ENCODE peak calls at places on chromosomes 1 and 21, in ten cellular contexts. P is RWPE2; M is CD8-positive, alpha-beta memory T cell; T is OCI-LY7; B is esophagus muscularis mucosa; J is cardiac muscle cell; R is CD4-positive, CD25-positive, alpha-beta regulatory T cell; E is lower lobe of right lung; K is ovary; L is heart left ventricle. S is an unnamed sample. For H3K9me3 and H3K4me1, the result is how much of the 10 kb centered on the place peaks cover.

GRCh38 chr1:28887418-28887834 is 26.9 kb upstream of the EPB41 start:
- DNase-seq in T (peak), M (peak), K (peak), R (peak), L (peak), E (peak), J (no peak), B (no peak), P (no peak), S (peak)

GRCh38 chr1:84972377-84972987 is 24.4 kb downstream of the MCOLN2 start:
- DNase-seq in E (no peak), T (peak), K (no peak), L (no peak), R (peak), J (no peak), P (no peak), M (no peak), B (no peak), S (no peak)

GRCh38 chr1:77282187-77282865 is 507 bp downstream of the AK5 start:
- DNase-seq in E (peak), P (peak), K (no peak), B (no peak), M (no peak), R (peak), L (peak), T (no peak), J (no peak), S (peak)

GRCh38 chr1:218664385-218665170 is 319.4 kb downstream of the TGFB2 start:
- DNase-seq in L (no peak), J (no peak), B (no peak), T (no peak), P (no peak), M (no peak), R (no peak), E (no peak), K (no peak), S (no peak)

GRCh38 chr21:42010507-42011493 is 640 bp upstream of the ZBTB21 start:
- DNase-seq in B (peak), L (no peak), M (peak), P (no peak), K (peak), J (peak), R (peak), E (peak), T (peak), S (peak)

GRCh38 chr1:25107643-25108010 is 124.7 kb downstream of the SYF2 start:
- DNase-seq in E (no peak), L (no peak), M (no peak), R (no peak), P (no peak), J (no peak), T (no peak), B (no peak), K (no peak), S (no peak)

GRCh38 chr1:55076356-55076755 is 37.0 kb downstream of the PCSK9 start:
- DNase-seq in J (no peak), M (no peak), L (no peak), B (no peak), T (no peak), K (no peak), R (no peak), E (no peak), P (no peak), S (no peak)

GRCh38 chr1:233143266-233143665 is 152.3 kb downstream of the PCNX2 start:
- DNase-seq in E (no peak), L (no peak), K (no peak), T (no peak), P (no peak), B (no peak), M (no peak), J (peak), R (no peak), S (no peak)

GRCh38 chr1:239647964-239648632 is 261.7 kb downstream of the CHRM3 start:
- DNase-seq in B (no peak), J (no peak), T (no peak), M (no peak), L (no peak), K (no peak), E (no peak), R (peak), P (no peak), S (no peak)

GRCh38 chr1:206628916-206629315 is 6.4 kb upstream of the DYRK3 start:
- DNase-seq in P (no peak), T (no peak), L (no peak), K (no peak), B (no peak), E (no peak), J (no peak), M (no peak), R (no peak), S (no peak)

GRCh38 chr1:62353853-62354252 is 34.6 kb upstream of the KANK4 start:
- DNase-seq in J (no peak), T (no peak), L (no peak), P (no peak), K (no peak), E (no peak), M (no peak), R (no peak), B (no peak), S (no peak)

GRCh38 chr1:108639899-108640560 is 20.9 kb downstream of the HENMT1 start:
- DNase-seq in P (no peak), T (no peak), J (no peak), E (no peak), B (no peak), R (peak), L (no peak), M (no peak), K (no peak), S (no peak)

GRCh38 chr1:208652300-208653160 is 408.3 kb upstream of the PLXNA2 start:
- DNase-seq in R (peak), M (no peak), B (no peak), J (peak), K (no peak), T (peak), L (peak), P (no peak), E (peak), S (peak)

GRCh38 chr1:206464456-206464964 is 5.8 kb upstream of the IKBKE start:
- DNase-seq in L (peak), P (no peak), T (no peak), K (no peak), J (peak), E (no peak), R (no peak), M (no peak), B (no peak), S (no peak)

GRCh38 chr1:78355646-78356045 is 135.1 kb upstream of the PTGFR start:
- DNase-seq in T (no peak), P (no peak), M (no peak), B (no peak), L (no peak), E (no peak), J (peak), K (no peak), R (no peak), S (no peak)

GRCh38 chr1:94036721-94037120 is 84.2 kb downstream of the ABCA4 start:
- DNase-seq in E (no peak), R (no peak), K (no peak), J (peak), L (no peak), M (no peak), T (no peak), P (no peak), B (no peak), S (no peak)

GRCh38 chr1:32339363-32339978 is 3.4 kb upstream of the MARCKSL1 start:
- DNase-seq in P (no peak), E (no peak), K (peak), J (peak), T (no peak), R (no peak), M (no peak), B (no peak), L (no peak), S (no peak)

GRCh38 chr1:176559474-176560390 is 96.8 kb downstream of the PAPPA2 start:
- DNase-seq in B (no peak), E (no peak), T (peak), R (peak), L (peak), M (no peak), J (peak), P (no peak), K (no peak), S (peak)

GRCh38 chr1:225250432-225250831 is 177.4 kb downstream of the LBR start:
- DNase-seq in T (no peak), L (no peak), K (no peak), B (no peak), E (no peak), J (no peak), P (no peak), M (no peak), R (no peak), S (no peak)

GRCh38 chr1:175221548-175222175 is 29.1 kb upstream of the KIAA0040 start:
- DNase-seq in L (peak), M (no peak), K (no peak), T (no peak), P (peak), J (peak), E (peak), B (peak), R (no peak), S (peak)

GRCh38 chr1:156050376-156050775 is 3.2 kb downstream of the UBQLN4 start:
- DNase-seq in R (no peak), J (no peak), E (no peak), K (no peak), L (peak), M (no peak), T (no peak), B (no peak), P (no peak), S (no peak)

GRCh38 chr1:1629430-1630190 is 2.4 kb upstream of the MMP23B start:
- DNase-seq in J (no peak), T (peak), R (peak), B (no peak), L (no peak), E (peak), P (peak), M (peak), K (no peak), S (peak)

GRCh38 chr21:30257773-30258172 is 25.0 kb downstream of the KRTAP24-1 start:
- DNase-seq in E (no peak), P (no peak), B (no peak), J (peak), M (no peak), R (peak), T (peak), L (no peak), K (no peak), S (peak)

GRCh38 chr1:226779536-226779935 is 40.5 kb upstream of the ITPKB start:
- DNase-seq in E (no peak), R (no peak), L (no peak), B (no peak), M (no peak), K (no peak), P (no peak), J (no peak), T (no peak), S (no peak)

GRCh38 chr21:45262041-45262581 is 25.6 kb downstream of the POFUT2 start:
- DNase-seq in M (no peak), P (no peak), L (no peak), T (no peak), B (peak), K (no peak), R (no peak), E (no peak), J (no peak), S (no peak)

GRCh38 chr1:150567341-150567716 is 12.1 kb downstream of the MCL1 start:
- DNase-seq in T (peak), J (peak), M (no peak), E (no peak), P (no peak), B (no peak), K (no peak), R (peak), L (no peak), S (peak)

GRCh38 chr1:247409869-247410544 is 6.0 kb upstream of the NLRP3 start:
- DNase-seq in E (no peak), K (no peak), B (no peak), L (no peak), T (no peak), J (no peak), P (no peak), R (peak), M (no peak), S (no peak)

GRCh38 chr1:163509126-163509525 is 187.4 kb downstream of the NUF2 start:
- DNase-seq in L (no peak), R (no peak), T (no peak), P (no peak), B (no peak), M (no peak), K (no peak), J (no peak), E (no peak), S (no peak)

GRCh38 chr1:225424562-225425210 is 3.2 kb downstream of the LBR start:
- DNase-seq in E (no peak), R (no peak), K (no peak), M (no peak), T (no peak), J (peak), B (no peak), L (no peak), P (no peak), S (no peak)

GRCh38 chr1:42214447-42214871 is 49.9 kb upstream of the GUCA2A start:
- DNase-seq in M (no peak), E (no peak), K (no peak), P (no peak), T (no peak), L (peak), R (no peak), J (peak), B (no peak), S (peak)

GRCh38 chr1:43605761-43606160 is 44.2 kb upstream of the KDM4A start:
- DNase-seq in B (no peak), T (no peak), M (no peak), J (no peak), P (no peak), R (no peak), E (no peak), L (no peak), K (no peak), S (no peak)

GRCh38 chr21:44869860-44870747 is 3.4 kb downstream of the PTTG1IP start:
- DNase-seq in B (no peak), E (no peak), R (peak), K (peak), J (peak), P (peak), T (no peak), L (peak), M (no peak), S (no peak)

GRCh38 chr1:71089536-71090270 is 8.9 kb upstream of the ZRANB2 start:
- DNase-seq in K (no peak), P (no peak), T (no peak), M (no peak), R (no peak), J (peak), L (no peak), B (no peak), E (no peak), S (no peak)

GRCh38 chr21:43919871-43920801 is 55.1 kb downstream of the AGPAT3 start:
- DNase-seq in B (no peak), K (no peak), R (no peak), E (peak), P (no peak), L (peak), M (no peak), T (no peak), J (no peak), S (no peak)

GRCh38 chr1:199684686-199685273 is 342.7 kb upstream of the NR5A2 start:
- DNase-seq in J (peak), M (no peak), B (no peak), E (no peak), R (peak), K (no peak), L (no peak), T (peak), P (no peak), S (peak)

DNA sequence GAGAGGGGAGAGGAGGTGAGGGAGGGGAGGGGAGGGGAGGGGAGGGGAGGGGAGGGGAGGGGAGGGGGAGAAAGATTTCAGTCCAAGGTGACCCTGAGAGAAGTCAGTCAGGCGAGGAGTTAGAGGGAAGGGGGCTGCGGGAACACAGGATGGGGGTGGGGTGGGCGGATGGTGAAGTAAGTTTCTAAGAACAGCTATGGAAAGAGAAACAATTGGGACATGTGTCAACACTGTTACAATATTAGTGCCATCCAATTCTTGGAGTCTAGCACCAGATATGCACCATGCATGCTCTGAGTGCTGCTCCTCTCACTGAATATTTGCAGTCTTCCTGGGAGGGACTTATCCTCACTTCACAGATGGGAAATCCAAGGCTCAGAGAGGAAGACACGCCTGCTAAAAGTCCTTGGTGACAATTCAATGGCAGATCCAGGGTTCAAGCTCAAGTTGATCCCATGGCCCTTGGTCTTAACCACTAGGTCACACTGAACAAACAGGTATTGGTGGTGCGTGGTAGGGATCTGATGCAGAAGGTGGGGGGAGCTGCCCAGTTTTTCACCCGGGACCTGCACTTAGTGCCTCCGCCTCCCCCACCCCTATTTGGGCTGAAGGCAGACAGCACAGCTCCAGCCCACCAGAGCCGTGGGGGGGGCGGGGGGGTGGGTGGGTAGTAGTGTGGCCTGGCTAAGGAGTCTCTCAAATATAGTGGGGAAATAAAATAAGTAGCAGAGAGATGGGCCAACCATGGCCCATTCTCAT is 42.6 kb upstream of the ECE1 start:
- DNase-seq in K (no peak), E (no peak), L (no peak), R (no peak), M (no peak), B (no peak), J (no peak), T (no peak), P (no peak), S (no peak)
- H3K27ac ChIP-seq in K (peak), E (no peak), L (peak), R (peak), M (no peak), B (peak), J (peak), T (no peak), P (no peak), S (no peak)

DNA sequence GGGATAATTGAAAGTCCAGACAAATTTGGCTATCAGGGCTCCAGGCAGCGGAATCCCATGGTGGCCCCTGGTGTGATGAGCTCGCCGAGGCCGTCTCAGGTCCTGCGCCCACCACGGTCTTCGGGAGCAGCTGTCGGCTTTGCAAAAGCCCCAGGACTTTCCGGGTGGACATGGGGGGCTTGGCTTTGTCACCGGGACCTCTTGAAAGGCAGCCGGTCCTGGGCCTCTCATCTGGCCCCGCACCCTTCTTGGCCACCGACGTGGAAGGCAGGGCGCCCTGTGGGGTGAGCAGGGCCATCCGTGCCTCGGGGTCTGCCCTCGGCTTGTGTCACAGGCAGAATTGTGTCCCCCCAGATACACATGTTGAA is 87.1 kb upstream of the ACTRT2 start:
- DNase-seq in B (no peak), E (peak), L (peak), T (no peak), K (no peak), J (no peak), R (no peak), M (no peak), P (peak), S (no peak)
- H3K9me3 ChIP-seq in B (under half), E (under half), L (under half), T (under half), K (under half), J (under half), R (under half), M (under half), P (under half), S (under half)

GRCh38 chr1:98813738-98814309 is 152.3 kb downstream of the SNX7 start:
- DNase-seq in M (no peak), P (no peak), L (no peak), R (peak), B (no peak), J (no peak), E (no peak), K (no peak), T (no peak), S (no peak)
- H3K4me1 ChIP-seq in M (under half), P (under half), L (under half), R (under half), B (under half), J (under half), E (under half), K (under half), T (under half), S (under half)

DNA sequence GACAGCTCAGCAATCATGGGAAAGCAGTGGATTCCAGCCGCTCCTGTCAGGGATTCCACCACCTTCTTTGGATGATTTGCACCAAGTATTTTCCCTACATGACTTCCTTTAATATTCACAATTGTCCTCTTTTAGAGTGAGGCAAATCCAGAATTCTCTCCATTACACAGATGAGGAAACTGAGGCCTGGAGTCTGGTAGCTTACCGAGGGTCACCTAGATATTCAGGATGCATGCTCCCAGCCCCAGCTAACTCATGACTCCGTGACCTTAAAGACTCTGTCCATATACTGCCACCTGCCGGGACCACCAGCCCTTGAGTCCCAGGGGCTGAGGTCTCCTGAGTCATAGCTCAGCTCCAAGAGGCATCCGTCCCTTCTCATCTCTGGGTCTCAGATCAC is 80.6 kb downstream of the CAPZB start:
- DNase-seq in P (no peak), E (no peak), R (no peak), T (no peak), J (no peak), K (no peak), M (no peak), B (no peak), L (no peak), S (no peak)
- H3K27ac ChIP-seq in P (no peak), E (no peak), R (no peak), T (no peak), J (no peak), K (no peak), M (no peak), B (peak), L (no peak), S (no peak)

DNA sequence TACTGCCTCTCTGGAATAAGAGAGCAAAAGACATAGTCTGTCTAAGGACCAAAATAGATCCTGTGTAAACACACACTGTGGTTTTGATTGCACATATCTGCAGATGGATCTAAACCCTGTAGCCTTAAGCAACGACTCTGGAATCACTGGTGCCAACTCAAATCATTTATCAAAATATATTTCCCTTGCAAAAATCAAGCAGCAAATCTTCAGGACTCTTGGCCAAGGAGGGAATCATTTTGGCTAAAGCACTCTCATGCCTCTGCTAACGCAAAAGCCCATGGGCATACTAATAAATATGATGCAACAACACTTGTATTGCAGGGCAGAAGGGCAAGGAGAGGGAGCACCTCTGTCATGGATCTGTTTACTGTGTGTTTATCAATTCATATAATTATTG is 155.4 kb upstream of the DUSP10 start:
- DNase-seq in B (peak), E (no peak), M (no peak), J (peak), K (no peak), R (no peak), P (no peak), L (no peak), T (no peak), S (no peak)
- H3K9me3 ChIP-seq in B (under half), E (under half), M (under half), J (under half), K (under half), R (under half), P (under half), L (under half), T (under half), S (under half)

GRCh38 chr21:38322551-38322950 is 65.8 kb downstream of the KCNJ15 start:
- DNase-seq in L (no peak), K (no peak), E (no peak), M (no peak), T (no peak), R (no peak), J (no peak), P (no peak), B (no peak), S (no peak)

GRCh38 chr21:38323721-38324591 is 67.2 kb downstream of the KCNJ15 start:
- DNase-seq in P (peak), R (no peak), M (no peak), J (peak), K (no peak), T (no peak), L (no peak), B (peak), E (no peak), S (no peak)

GRCh38 chr21:38321568-38321967 is 64.8 kb downstream of the KCNJ15 start:
- DNase-seq in K (no peak), P (no peak), E (no peak), L (no peak), B (no peak), T (no peak), R (no peak), M (no peak), J (no peak), S (no peak)

GRCh38 chr21:38315155-38315554 is 58.4 kb downstream of the KCNJ15 start:
- DNase-seq in L (no peak), K (no peak), M (no peak), E (no peak), P (no peak), J (no peak), B (no peak), T (no peak), R (no peak), S (peak)

GRCh38 chr21:38319781-38320180 is 63.0 kb downstream of the KCNJ15 start:
- DNase-seq in B (no peak), M (no peak), L (no peak), K (no peak), P (no peak), E (no peak), T (no peak), R (no peak), J (no peak), S (no peak)
- H3K4me1 ChIP-seq in B (under half), M (under half), L (under half), K (under half), P (under half), E (under half), T (under half), R (under half), J (under half), S (under half)

S was measured in thyroid gland.